ENCODE peak calls at places on chromosomes 12 and 14, in seven cellular contexts. One of them, this sample, is unnamed.
A peak's percentile ranks its signal among the peaks of the same experiment; 100 is the strongest.

GRCh38 chr14:20381341-20381740 is 32.0 kb downstream of the TEP1 start:
- DNase-seq in activated CD4-positive, alpha-beta T cell treated with anti-CD3 and anti-CD28 coated beads, Interleukin-2, amount 10 ng/mL, durations not matched to agents 24 days and 14 days: no peak
- DNase-seq in NCI-H510A: no peak
- DNase-seq in lung: no peak
- DNase-seq in CD8-positive, alpha-beta T cell: no peak
- DNase-seq in stimulated activated CD8-positive, alpha-beta memory T cell treated with anti-CD3 and anti-CD28 coated beads, Interleukin-7, amount 100 ng/mL, for 4 hours: no peak
- DNase-seq in GOT3: no peak
- DNase-seq in this sample: no peak

GRCh38 chr12:90836689-90837088 is 118.3 kb downstream of the CCER1 start:
- DNase-seq in GOT3: no peak
- DNase-seq in stimulated activated CD8-positive, alpha-beta memory T cell treated with anti-CD3 and anti-CD28 coated beads, Interleukin-7, amount 100 ng/mL, for 4 hours: no peak
- DNase-seq in NCI-H510A: no peak
- DNase-seq in CD8-positive, alpha-beta T cell: no peak
- DNase-seq in lung: no peak
- DNase-seq in activated CD4-positive, alpha-beta T cell treated with anti-CD3 and anti-CD28 coated beads, Interleukin-2, amount 10 ng/mL, durations not matched to agents 24 days and 14 days: no peak
- DNase-seq in this sample: no peak

GRCh38 chr12:75508159-75508558 is 3.2 kb downstream of the KRR1 start:
- DNase-seq in CD8-positive, alpha-beta T cell: no peak
- DNase-seq in stimulated activated CD8-positive, alpha-beta memory T cell treated with anti-CD3 and anti-CD28 coated beads, Interleukin-7, amount 100 ng/mL, for 4 hours: no peak
- DNase-seq in GOT3: no peak
- DNase-seq in lung: no peak
- DNase-seq in NCI-H510A: no peak
- DNase-seq in activated CD4-positive, alpha-beta T cell treated with anti-CD3 and anti-CD28 coated beads, Interleukin-2, amount 10 ng/mL, durations not matched to agents 24 days and 14 days: no peak
- DNase-seq in this sample: no peak

GRCh38 chr12:81162725-81163124 is 84.8 kb downstream of the ACSS3 start:
- DNase-seq in CD8-positive, alpha-beta T cell: no peak
- DNase-seq in stimulated activated CD8-positive, alpha-beta memory T cell treated with anti-CD3 and anti-CD28 coated beads, Interleukin-7, amount 100 ng/mL, for 4 hours: no peak
- DNase-seq in activated CD4-positive, alpha-beta T cell treated with anti-CD3 and anti-CD28 coated beads, Interleukin-2, amount 10 ng/mL, durations not matched to agents 24 days and 14 days: no peak
- DNase-seq in GOT3: no peak
- DNase-seq in lung: no peak
- DNase-seq in NCI-H510A: no peak
- DNase-seq in this sample: no peak

GRCh38 chr12:1778911-1779310 is 41.5 kb upstream of the LRTM2 start:
- DNase-seq in activated CD4-positive, alpha-beta T cell treated with anti-CD3 and anti-CD28 coated beads, Interleukin-2, amount 10 ng/mL, durations not matched to agents 24 days and 14 days: no peak
- DNase-seq in GOT3: no peak
- DNase-seq in stimulated activated CD8-positive, alpha-beta memory T cell treated with anti-CD3 and anti-CD28 coated beads, Interleukin-7, amount 100 ng/mL, for 4 hours: no peak
- DNase-seq in CD8-positive, alpha-beta T cell: no peak
- DNase-seq in NCI-H510A: no peak
- DNase-seq in lung: no peak
- DNase-seq in this sample: no peak

GRCh38 chr14:98607341-98607910 is 664.6 kb downstream of the BCL11B start:
- DNase-seq in stimulated activated CD8-positive, alpha-beta memory T cell treated with anti-CD3 and anti-CD28 coated beads, Interleukin-7, amount 100 ng/mL, for 4 hours: no peak
- DNase-seq in CD8-positive, alpha-beta T cell: no peak
- DNase-seq in activated CD4-positive, alpha-beta T cell treated with anti-CD3 and anti-CD28 coated beads, Interleukin-2, amount 10 ng/mL, durations not matched to agents 24 days and 14 days: no peak
- DNase-seq in GOT3: no peak
- DNase-seq in lung: no peak
- DNase-seq in NCI-H510A: no peak
- DNase-seq in this sample: peak; percentile 70

GRCh38 chr14:51547260-51547659 is 104.5 kb upstream of the FRMD6 start:
- DNase-seq in activated CD4-positive, alpha-beta T cell treated with anti-CD3 and anti-CD28 coated beads, Interleukin-2, amount 10 ng/mL, durations not matched to agents 24 days and 14 days: no peak
- DNase-seq in CD8-positive, alpha-beta T cell: no peak
- DNase-seq in NCI-H510A: no peak
- DNase-seq in stimulated activated CD8-positive, alpha-beta memory T cell treated with anti-CD3 and anti-CD28 coated beads, Interleukin-7, amount 100 ng/mL, for 4 hours: no peak
- DNase-seq in lung: no peak
- DNase-seq in GOT3: peak; percentile 1
- DNase-seq in this sample: no peak

GRCh38 chr14:20652996-20653975 is 11.8 kb upstream of the OR6S1 start:
- DNase-seq in GOT3: no peak
- DNase-seq in CD8-positive, alpha-beta T cell: no peak
- DNase-seq in stimulated activated CD8-positive, alpha-beta memory T cell treated with anti-CD3 and anti-CD28 coated beads, Interleukin-7, amount 100 ng/mL, for 4 hours: no peak
- DNase-seq in activated CD4-positive, alpha-beta T cell treated with anti-CD3 and anti-CD28 coated beads, Interleukin-2, amount 10 ng/mL, durations not matched to agents 24 days and 14 days: peak; percentile 82
- DNase-seq in NCI-H510A: no peak
- DNase-seq in lung: no peak
- DNase-seq in this sample: peak; percentile 47

GRCh38 chr14:91219505-91220389 is 24.8 kb downstream of the GPR68 start:
- DNase-seq in GOT3: no peak
- DNase-seq in lung: peak; percentile 89
- DNase-seq in CD8-positive, alpha-beta T cell: no peak
- DNase-seq in NCI-H510A: no peak
- DNase-seq in activated CD4-positive, alpha-beta T cell treated with anti-CD3 and anti-CD28 coated beads, Interleukin-2, amount 10 ng/mL, durations not matched to agents 24 days and 14 days: no peak
- DNase-seq in stimulated activated CD8-positive, alpha-beta memory T cell treated with anti-CD3 and anti-CD28 coated beads, Interleukin-7, amount 100 ng/mL, for 4 hours: no peak
- DNase-seq in this sample: no peak

GRCh38 chr14:46250113-46250703 is 401.4 kb downstream of the RPL10L start:
- DNase-seq in CD8-positive, alpha-beta T cell: no peak
- DNase-seq in lung: no peak
- DNase-seq in NCI-H510A: no peak
- DNase-seq in GOT3: no peak
- DNase-seq in activated CD4-positive, alpha-beta T cell treated with anti-CD3 and anti-CD28 coated beads, Interleukin-2, amount 10 ng/mL, durations not matched to agents 24 days and 14 days: no peak
- DNase-seq in stimulated activated CD8-positive, alpha-beta memory T cell treated with anti-CD3 and anti-CD28 coated beads, Interleukin-7, amount 100 ng/mL, for 4 hours: no peak
- DNase-seq in this sample: no peak

GRCh38 chr12:54749191-54749818 is 101.1 kb upstream of the DCD start:
- DNase-seq in GOT3: no peak
- DNase-seq in NCI-H510A: no peak
- DNase-seq in activated CD4-positive, alpha-beta T cell treated with anti-CD3 and anti-CD28 coated beads, Interleukin-2, amount 10 ng/mL, durations not matched to agents 24 days and 14 days: peak; percentile 84
- DNase-seq in stimulated activated CD8-positive, alpha-beta memory T cell treated with anti-CD3 and anti-CD28 coated beads, Interleukin-7, amount 100 ng/mL, for 4 hours: peak; percentile 22
- DNase-seq in CD8-positive, alpha-beta T cell: peak; percentile 23
- DNase-seq in lung: no peak
- DNase-seq in this sample: no peak

GRCh38 chr12:18990866-18991265 is 138.7 kb upstream of the PLEKHA5 start:
- DNase-seq in activated CD4-positive, alpha-beta T cell treated with anti-CD3 and anti-CD28 coated beads, Interleukin-2, amount 10 ng/mL, durations not matched to agents 24 days and 14 days: no peak
- DNase-seq in CD8-positive, alpha-beta T cell: no peak
- DNase-seq in stimulated activated CD8-positive, alpha-beta memory T cell treated with anti-CD3 and anti-CD28 coated beads, Interleukin-7, amount 100 ng/mL, for 4 hours: no peak
- DNase-seq in NCI-H510A: no peak
- DNase-seq in GOT3: no peak
- DNase-seq in lung: no peak
- DNase-seq in this sample: no peak

GRCh38 chr12:132391326-132392041 is 62.1 kb upstream of the GALNT9 start:
- DNase-seq in activated CD4-positive, alpha-beta T cell treated with anti-CD3 and anti-CD28 coated beads, Interleukin-2, amount 10 ng/mL, durations not matched to agents 24 days and 14 days: no peak
- DNase-seq in lung: no peak
- DNase-seq in stimulated activated CD8-positive, alpha-beta memory T cell treated with anti-CD3 and anti-CD28 coated beads, Interleukin-7, amount 100 ng/mL, for 4 hours: no peak
- DNase-seq in GOT3: no peak
- DNase-seq in NCI-H510A: no peak
- DNase-seq in CD8-positive, alpha-beta T cell: no peak
- DNase-seq in this sample: no peak

GRCh38 chr14:100504372-100505078 is 82.7 kb downstream of the BEGAIN start:
- DNase-seq in CD8-positive, alpha-beta T cell: no peak
- DNase-seq in lung: no peak
- DNase-seq in GOT3: no peak
- DNase-seq in stimulated activated CD8-positive, alpha-beta memory T cell treated with anti-CD3 and anti-CD28 coated beads, Interleukin-7, amount 100 ng/mL, for 4 hours: no peak
- DNase-seq in NCI-H510A: no peak
- DNase-seq in activated CD4-positive, alpha-beta T cell treated with anti-CD3 and anti-CD28 coated beads, Interleukin-2, amount 10 ng/mL, durations not matched to agents 24 days and 14 days: no peak
- DNase-seq in this sample: no peak

GRCh38 chr12:11134300-11134699 is at the start of gene TAS2R30:
- DNase-seq in GOT3: no peak
- DNase-seq in NCI-H510A: no peak
- DNase-seq in stimulated activated CD8-positive, alpha-beta memory T cell treated with anti-CD3 and anti-CD28 coated beads, Interleukin-7, amount 100 ng/mL, for 4 hours: no peak
- DNase-seq in CD8-positive, alpha-beta T cell: no peak
- DNase-seq in activated CD4-positive, alpha-beta T cell treated with anti-CD3 and anti-CD28 coated beads, Interleukin-2, amount 10 ng/mL, durations not matched to agents 24 days and 14 days: no peak
- DNase-seq in lung: no peak
- DNase-seq in this sample: no peak

GRCh38 chr12:52439845-52440244 is 5.7 kb upstream of the KRT75 start:
- DNase-seq in stimulated activated CD8-positive, alpha-beta memory T cell treated with anti-CD3 and anti-CD28 coated beads, Interleukin-7, amount 100 ng/mL, for 4 hours: no peak
- DNase-seq in activated CD4-positive, alpha-beta T cell treated with anti-CD3 and anti-CD28 coated beads, Interleukin-2, amount 10 ng/mL, durations not matched to agents 24 days and 14 days: no peak
- DNase-seq in GOT3: no peak
- DNase-seq in lung: no peak
- DNase-seq in CD8-positive, alpha-beta T cell: no peak
- DNase-seq in NCI-H510A: no peak
- DNase-seq in this sample: no peak

GRCh38 chr12:57006809-57007475 is 596 bp upstream of the ZBTB39 start:
- DNase-seq in NCI-H510A: no peak
- DNase-seq in stimulated activated CD8-positive, alpha-beta memory T cell treated with anti-CD3 and anti-CD28 coated beads, Interleukin-7, amount 100 ng/mL, for 4 hours: no peak
- DNase-seq in activated CD4-positive, alpha-beta T cell treated with anti-CD3 and anti-CD28 coated beads, Interleukin-2, amount 10 ng/mL, durations not matched to agents 24 days and 14 days: peak; percentile 65
- DNase-seq in GOT3: no peak
- DNase-seq in CD8-positive, alpha-beta T cell: no peak
- DNase-seq in lung: no peak
- DNase-seq in this sample: no peak

This sample was measured in esophagus muscularis mucosa.